ENCODE peak calls at places on chromosomes 4 and X, in four cellular contexts. D is A549, L is adrenal gland, P is K562. Y is an unnamed sample.

GRCh38 chr4:72077346-72077745 is 45.5 kb downstream of the NPFFR2 start:
- DNase-seq in D (no peak), L (no peak), P (no peak), Y (no peak)

GRCh38 chr4:41609851-41610250 is 71.9 kb downstream of the LIMCH1 start:
- DNase-seq in D (no peak), L (no peak), P (no peak), Y (no peak)

GRCh38 chr4:47913858-47914218 is 545 bp downstream of the NFXL1 start:
- DNase-seq in D (peak; percentile 7), L (peak; percentile 39), P (peak; percentile 35), Y (no peak)

GRCh38 chrX:43682726-43683125 is 26.6 kb downstream of the MAOA start:
- DNase-seq in D (no peak), L (no peak), P (no peak), Y (no peak)

GRCh38 chrX:44428989-44429627 is 85.6 kb upstream of the EFHC2 start:
- DNase-seq in D (peak; percentile 71), L (no peak), P (no peak), Y (no peak)

GRCh38 chr4:142556048-142556447 is 290.1 kb downstream of the INPP4B start:
- DNase-seq in D (no peak), L (no peak), P (no peak), Y (no peak)

GRCh38 chrX:45191820-45192409 is 8.8 kb downstream of the DIPK2B start:
- DNase-seq in D (no peak), L (no peak), P (no peak), Y (no peak)

GRCh38 chr4:40763228-40763716 is 13.5 kb downstream of the NSUN7 start:
- DNase-seq in D (no peak), L (no peak), P (no peak), Y (no peak)

GRCh38 chr4:94641702-94642560 is 115.8 kb upstream of the BMPR1B start:
- DNase-seq in D (peak; percentile 84), L (no peak), P (no peak), Y (peak; percentile 3)

GRCh38 chr4:88674565-88674964 is 23.1 kb downstream of the NAP1L5 start:
- DNase-seq in D (no peak), L (no peak), P (no peak), Y (no peak)

GRCh38 chrX:10135561-10136399 is 21.0 kb upstream of the CLCN4 start:
- DNase-seq in D (no peak), L (no peak), P (no peak), Y (no peak)

GRCh38 chrX:129719268-129719667 is 19.5 kb upstream of the XPNPEP2 start:
- DNase-seq in D (no peak), L (no peak), P (no peak), Y (no peak)

GRCh38 chr4:146916479-146917076 is 29.1 kb downstream of the TTC29 start:
- DNase-seq in D (peak; percentile 13), L (peak; percentile 28), P (peak; percentile 19), Y (no peak)

GRCh38 chr4:147723316-147723715 is 8.6 kb upstream of the ARHGAP10 start:
- DNase-seq in D (no peak), L (no peak), P (no peak), Y (no peak)

GRCh38 chrX:17580529-17581155 is 156.7 kb upstream of the SCML1 start:
- DNase-seq in D (no peak), L (no peak), P (no peak), Y (no peak)

GRCh38 chr4:27316176-27316575 is 455.5 kb downstream of the STIM2 start:
- DNase-seq in D (no peak), L (no peak), P (no peak), Y (no peak)

GRCh38 chr4:73751830-73752229 is 11.5 kb downstream of the CXCL8 start:
- DNase-seq in D (no peak), L (no peak), P (no peak), Y (no peak)

GRCh38 chr4:170089274-170089742 is 448 bp downstream of the AADAT start:
- DNase-seq in D (peak; percentile 19), L (no peak), P (no peak), Y (no peak)

GRCh38 chr4:19842471-19842870 is 409.2 kb upstream of the SLIT2 start:
- DNase-seq in D (no peak), L (no peak), P (no peak), Y (no peak)

GRCh38 chr4:22174640-22175039 is 226.1 kb upstream of the KCNIP4 start:
- DNase-seq in D (no peak), L (no peak), P (no peak), Y (no peak)

GRCh38 chr4:24093446-24093845 is 203.6 kb upstream of the PPARGC1A start:
- DNase-seq in D (no peak), L (no peak), P (no peak), Y (no peak)

GRCh38 chr4:89482926-89483595 is 175.5 kb upstream of the GPRIN3 start:
- DNase-seq in D (no peak), L (no peak), P (no peak), Y (no peak)

GRCh38 chr4:85825937-85826678 is 351.2 kb downstream of the ARHGAP24 start:
- DNase-seq in D (peak; percentile 61), L (no peak), P (no peak), Y (no peak)

GRCh38 chrX:43693602-43694406 is 37.7 kb downstream of the MAOA start:
- DNase-seq in D (peak; percentile 58), L (peak; percentile 42), P (no peak), Y (no peak)

GRCh38 chrX:10603612-10604011 is 16.8 kb downstream of the MID1 start:
- DNase-seq in D (no peak), L (no peak), P (no peak), Y (no peak)

GRCh38 chrX:123219916-123220315 is 35.8 kb downstream of the GRIA3 start:
- DNase-seq in D (no peak), L (peak; percentile 45), P (no peak), Y (no peak)

GRCh38 chr4:80252427-80252826 is 14.0 kb upstream of the FGF5 start:
- DNase-seq in D (no peak), L (no peak), P (no peak), Y (no peak)

GRCh38 chr4:24137963-24138601 is 248.2 kb upstream of the PPARGC1A start:
- DNase-seq in D (no peak), L (no peak), P (no peak), Y (no peak)

GRCh38 chr4:150664935-150665334 is 83.0 kb downstream of the MAB21L2 start:
- DNase-seq in D (peak; percentile 70), L (no peak), P (no peak), Y (no peak)

GRCh38 chrX:153902388-153902787 is 2.1 kb upstream of the AVPR2 start:
- DNase-seq in D (no peak), L (peak; percentile 17), P (no peak), Y (no peak)

GRCh38 chr4:60605651-60606354 is 594.3 kb upstream of the ADGRL3 start:
- DNase-seq in D (no peak), L (no peak), P (no peak), Y (no peak)

GRCh38 chr4:88672987-88673386 is 24.6 kb downstream of the NAP1L5 start:
- DNase-seq in D (peak; percentile 30), L (no peak), P (peak; percentile 43), Y (no peak)

GRCh38 chrX:131747173-131747572 is 203.3 kb downstream of the OR13H1 start:
- DNase-seq in D (peak; percentile 95), L (peak; percentile 85), P (no peak), Y (no peak)

GRCh38 chr4:10733486-10733885 is 48.9 kb upstream of the CLNK start:
- DNase-seq in D (no peak), L (no peak), P (no peak), Y (no peak)

GRCh38 chr4:127852661-127853060 is 28.0 kb upstream of the PLK4 start:
- DNase-seq in D (no peak), L (no peak), P (no peak), Y (no peak)

GRCh38 chr4:78774395-78774794 is 1.8 kb upstream of the BMP2K start:
- DNase-seq in D (no peak), L (no peak), P (no peak), Y (no peak)

GRCh38 chrX:154372612-154373022 is 1.8 kb downstream of the FLNA start:
- DNase-seq in D (peak; percentile 76), L (no peak), P (no peak), Y (no peak)

GRCh38 chr4:156230151-156230550 is 276.5 kb upstream of the CTSO start:
- DNase-seq in D (no peak), L (no peak), P (no peak), Y (no peak)

GRCh38 chr4:80307774-80308465 is 27.6 kb upstream of the CFAP299 start:
- DNase-seq in D (no peak), L (no peak), P (peak; percentile 35), Y (no peak)

GRCh38 chr4:61401771-61402170 is 201.6 kb downstream of the ADGRL3 start:
- DNase-seq in D (no peak), L (no peak), P (no peak), Y (no peak)

GRCh38 chrX:30689116-30689515 is 35.9 kb downstream of the GK start:
- DNase-seq in D (no peak), L (no peak), P (no peak), Y (no peak)
- TF ChIP-seq POLR2A in D (no peak), L (no peak), P (no peak), Y (no peak)

GRCh38 chr4:184380707-184381106 is 93.6 kb downstream of the IRF2 start:
- DNase-seq in D (no peak), L (no peak), P (no peak), Y (no peak)
- TF ChIP-seq POLR2A in D (no peak), L (no peak), P (no peak), Y (no peak)

GRCh38 chrX:54043696-54044125 is 562 bp downstream of the PHF8 start:
- DNase-seq in D (no peak), L (no peak), P (peak; percentile 33), Y (no peak)
- TF ChIP-seq POLR2A in D (peak; percentile 45), L (no peak), P (no peak), Y (peak; percentile 45)

GRCh38 chr4:57061395-57061794 is 48.8 kb downstream of the IGFBP7 start:
- DNase-seq in D (no peak), L (no peak), P (no peak), Y (no peak)
- TF ChIP-seq POLR2A in D (no peak), L (no peak), P (no peak), Y (no peak)

GRCh38 chrX:54639346-54640102 is 109.5 kb downstream of the GNL3L start:
- DNase-seq in D (peak; percentile 98), L (peak; percentile 89), P (peak; percentile 87), Y (peak; percentile 33)
- TF ChIP-seq POLR2A in D (peak; percentile 51), L (peak; percentile 74), P (peak; percentile 88), Y (peak; percentile 25)

DNA sequence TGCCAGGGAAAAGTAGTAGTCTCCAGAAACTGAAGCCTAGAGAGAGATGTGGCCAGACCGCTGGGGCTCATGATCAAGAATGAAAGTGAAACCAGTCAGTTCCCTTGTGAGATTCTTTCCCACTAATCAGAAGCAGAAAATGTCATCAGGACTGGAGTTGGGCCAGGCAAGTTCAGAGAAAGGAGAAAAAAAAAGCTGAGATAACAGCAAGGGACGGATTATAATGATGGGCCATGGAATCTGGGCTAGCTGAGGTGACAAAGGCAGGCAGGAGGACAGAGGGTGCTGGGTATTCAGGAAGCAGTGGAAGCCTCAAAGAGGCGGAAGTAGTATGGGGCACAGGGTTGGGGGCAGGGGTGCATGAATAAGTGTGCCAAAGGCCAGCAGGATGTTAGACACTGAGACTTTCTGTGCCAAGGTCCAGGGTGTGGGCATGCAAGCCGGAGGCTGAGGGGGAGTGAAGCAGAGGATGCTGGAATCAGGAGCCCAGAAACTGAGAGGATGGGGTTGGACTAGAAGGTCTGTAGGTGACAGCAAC is 2.5 kb downstream of the CXorf38 start:
- DNase-seq in D (peak; percentile 6), L (peak; percentile 58), P (peak; percentile 50), Y (peak; percentile 6)
- TF ChIP-seq POLR2A in D (no peak), L (peak; percentile 14), P (no peak), Y (peak; percentile 23)

GRCh38 chr4:38684951-38685350 is 21.0 kb downstream of the KLF3 start:
- DNase-seq in D (no peak), L (no peak), P (no peak), Y (no peak)
- TF ChIP-seq POLR2A in D (no peak), L (no peak), P (no peak), Y (no peak)

Y was measured in H54.